ENCODE peak calls at places on chromosomes 6 and 20, in four cellular contexts. K is hepatocyte, T is HCT116, J is PC-3. B is an unnamed sample.

GRCh38 chr20:4220352-4220751 is 205.0 kb upstream of the RNF24 start:
- DNase-seq in K (no peak), T (no peak), J (no peak), B (no peak)

GRCh38 chr6:101203664-101204063 is 189.8 kb upstream of the GRIK2 start:
- DNase-seq in K (no peak), T (no peak), J (no peak), B (no peak)

GRCh38 chr6:36660771-36661471 is 17.6 kb upstream of the CDKN1A start:
- DNase-seq in K (peak), T (no peak), J (no peak), B (peak)

GRCh38 chr6:20876016-20876415 is 341.8 kb downstream of the CDKAL1 start:
- DNase-seq in K (peak), T (no peak), J (peak), B (no peak)

GRCh38 chr6:96468281-96468680 is 53.3 kb upstream of the UFL1 start:
- DNase-seq in K (no peak), T (no peak), J (no peak), B (no peak)

GRCh38 chr6:158067436-158068015 is 85.9 kb downstream of the SYNJ2 start:
- DNase-seq in K (no peak), T (no peak), J (peak), B (no peak)

GRCh38 chr20:50701055-50701963 is 10.0 kb upstream of the RIPOR3 start:
- DNase-seq in K (no peak), T (no peak), J (no peak), B (no peak)

GRCh38 chr20:1632228-1632577 is 12.4 kb upstream of the SIRPB1 start:
- DNase-seq in K (no peak), T (no peak), J (peak), B (no peak)

GRCh38 chr6:149716584-149716983 is 1.3 kb downstream of the LATS1 start:
- DNase-seq in K (no peak), T (no peak), J (peak), B (no peak)

GRCh38 chr6:112409311-112409710 is 62.2 kb downstream of the RFPL4B start:
- DNase-seq in K (no peak), T (no peak), J (no peak), B (no peak)

GRCh38 chr6:56714273-56714672 is 71.6 kb upstream of the DST start:
- DNase-seq in K (no peak), T (no peak), J (peak), B (no peak)

GRCh38 chr6:3384346-3385143 is 72.3 kb downstream of the SLC22A23 start:
- DNase-seq in K (no peak), T (no peak), J (no peak), B (no peak)

GRCh38 chr6:13395272-13396237 is 67.2 kb upstream of the TBC1D7 start:
- DNase-seq in K (peak), T (no peak), J (peak), B (no peak)

GRCh38 chr20:62405981-62406513 is 1.0 kb downstream of the CABLES2 start:
- DNase-seq in K (no peak), T (no peak), J (no peak), B (no peak)

GRCh38 chr6:83119742-83120300 is 52.4 kb downstream of the DOP1A start:
- DNase-seq in K (no peak), T (no peak), J (peak), B (no peak)

GRCh38 chr6:163418273-163419029 is 3.9 kb downstream of the QKI start:
- DNase-seq in K (no peak), T (no peak), J (no peak), B (no peak)

GRCh38 chr6:99424022-99424421 is 1.1 kb downstream of the PNISR start:
- DNase-seq in K (no peak), T (no peak), J (no peak), B (no peak)

GRCh38 chr20:13265941-13266340 is 44.9 kb downstream of the ISM1 start:
- DNase-seq in K (no peak), T (no peak), J (no peak), B (peak)

GRCh38 chr6:133595076-133595868 is 293.6 kb upstream of the TCF21 start:
- DNase-seq in K (peak), T (no peak), J (peak), B (no peak)

GRCh38 chr20:33908351-33908750 is 85.4 kb upstream of the RALY start:
- DNase-seq in K (no peak), T (no peak), J (no peak), B (no peak)

GRCh38 chr20:19740503-19740902 is 17.6 kb upstream of the RIN2 start:
- DNase-seq in K (no peak), T (no peak), J (no peak), B (no peak)

GRCh38 chr6:3139090-3139903 is 18.0 kb downstream of the TUBB2A start:
- DNase-seq in K (peak), T (no peak), J (peak), B (no peak)

GRCh38 chr6:99960027-99960426 is 34.0 kb downstream of the MCHR2 start:
- DNase-seq in K (no peak), T (no peak), J (no peak), B (no peak)

GRCh38 chr6:114569643-114570042 is 226.8 kb upstream of the HS3ST5 start:
- DNase-seq in K (no peak), T (no peak), J (no peak), B (peak)

GRCh38 chr20:51368461-51369211 is 173.9 kb downstream of the NFATC2 start:
- DNase-seq in K (no peak), T (no peak), J (peak), B (no peak)

GRCh38 chr6:119170427-119171407 is 92.3 kb upstream of the FAM184A start:
- DNase-seq in K (no peak), T (peak), J (no peak), B (no peak)

GRCh38 chr6:4220619-4221018 is 85.2 kb upstream of the ECI2 start:
- DNase-seq in K (no peak), T (no peak), J (no peak), B (no peak)

GRCh38 chr20:57713951-57714350 is 4.1 kb upstream of the PMEPA1 start:
- DNase-seq in K (no peak), T (no peak), J (no peak), B (no peak)

GRCh38 chr20:50724851-50725721 is 6.3 kb upstream of the PARD6B start:
- DNase-seq in K (peak), T (peak), J (peak), B (peak)

GRCh38 chr6:16160794-16161193 is 31.9 kb downstream of the MYLIP start:
- DNase-seq in K (no peak), T (no peak), J (no peak), B (no peak)

GRCh38 chr6:16163066-16163465 is 34.2 kb downstream of the MYLIP start:
- DNase-seq in K (no peak), T (no peak), J (peak), B (no peak)

GRCh38 chr6:16165641-16166040 is 36.8 kb downstream of the MYLIP start:
- DNase-seq in K (no peak), T (no peak), J (no peak), B (no peak)

GRCh38 chr6:16162003-16162402 is 33.1 kb downstream of the MYLIP start:
- DNase-seq in K (no peak), T (no peak), J (no peak), B (no peak)

GRCh38 chr6:16163535-16164300 is 34.8 kb downstream of the MYLIP start:
- DNase-seq in K (no peak), T (no peak), J (peak), B (no peak)
- TF ChIP-seq EZH2phosphoT487 in K (no peak), T (no peak), J (no peak), B (no peak)

GRCh38 chr6:146169872-146170271 is 141.0 kb downstream of the GRM1 start:
- DNase-seq in K (no peak), T (no peak), J (no peak), B (no peak)
- H3K4me3 ChIP-seq in K (no peak), T (no peak), J (no peak), B (no peak)

DNA sequence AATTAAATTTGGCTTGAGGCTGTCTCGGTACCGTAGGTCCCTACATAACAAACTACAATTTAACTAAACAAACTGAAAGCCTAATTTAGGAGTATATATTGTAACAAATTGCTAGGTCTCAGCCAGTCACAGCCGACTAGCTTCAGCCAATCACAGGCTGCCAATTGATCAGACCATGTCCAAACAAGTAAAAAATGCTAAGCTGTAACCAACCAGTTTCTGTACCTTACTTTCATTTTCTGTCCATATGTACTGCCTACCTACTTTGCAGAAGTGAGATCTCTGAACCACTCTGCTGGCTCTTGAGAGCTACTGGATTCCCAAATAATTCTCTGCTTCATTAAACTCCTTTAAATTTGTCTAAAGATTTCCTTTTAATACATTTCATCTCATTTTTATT is 648.0 kb upstream of the GJE1 start:
- DNase-seq in K (no peak), T (no peak), J (no peak), B (no peak)
- TF ChIP-seq EZH2phosphoT487 in K (no peak), T (no peak), J (no peak), B (no peak)

GRCh38 chr6:34039943-34040342 is 105.9 kb downstream of the GRM4 start:
- DNase-seq in K (no peak), T (no peak), J (no peak), B (no peak)
- H3K4me3 ChIP-seq in K (no peak), T (no peak), J (no peak), B (no peak)